ENCODE peak calls at places on chromosomes 11 and 22, in eight cellular contexts. One of them, this sample, is unnamed.

GRCh38 chr11:71286701-71287643 is 34.6 kb upstream of the SHANK2 start:
- DNase-seq in A549: peak
- DNase-seq in HCT116: no peak
- DNase-seq in endothelial cell of umbilical vein: no peak
- DNase-seq in K562: no peak
- DNase-seq in SK-N-SH: peak
- DNase-seq in WTC11: peak
- DNase-seq in H1: no peak
- DNase-seq in this sample: no peak

GRCh38 chr11:133522344-133522743 is 10.0 kb downstream of the OPCML start:
- DNase-seq in A549: no peak
- DNase-seq in HCT116: no peak
- DNase-seq in endothelial cell of umbilical vein: no peak
- DNase-seq in K562: no peak
- DNase-seq in SK-N-SH: no peak
- DNase-seq in WTC11: no peak
- DNase-seq in H1: no peak
- DNase-seq in this sample: no peak

GRCh38 chr11:19816040-19816439 is 103.4 kb downstream of the NAV2 start:
- DNase-seq in A549: no peak
- DNase-seq in HCT116: no peak
- DNase-seq in endothelial cell of umbilical vein: no peak
- DNase-seq in K562: no peak
- DNase-seq in SK-N-SH: no peak
- DNase-seq in WTC11: no peak
- DNase-seq in H1: no peak
- DNase-seq in this sample: no peak

GRCh38 chr22:49015993-49016908 is 811.4 kb downstream of the BRD1 start:
- DNase-seq in A549: no peak
- DNase-seq in HCT116: no peak
- DNase-seq in endothelial cell of umbilical vein: no peak
- DNase-seq in K562: no peak
- DNase-seq in SK-N-SH: peak
- DNase-seq in WTC11: no peak
- DNase-seq in H1: peak
- DNase-seq in this sample: no peak

GRCh38 chr11:61155312-61155711 is 5.9 kb downstream of the VPS37C start:
- DNase-seq in A549: no peak
- DNase-seq in HCT116: no peak
- DNase-seq in endothelial cell of umbilical vein: no peak
- DNase-seq in K562: no peak
- DNase-seq in SK-N-SH: no peak
- DNase-seq in WTC11: no peak
- DNase-seq in H1: no peak
- DNase-seq in this sample: no peak

GRCh38 chr22:46104170-46104880 is 46.0 kb upstream of the PPARA start:
- DNase-seq in A549: no peak
- DNase-seq in HCT116: no peak
- DNase-seq in endothelial cell of umbilical vein: no peak
- DNase-seq in K562: no peak
- DNase-seq in SK-N-SH: no peak
- DNase-seq in WTC11: no peak
- DNase-seq in H1: no peak
- DNase-seq in this sample: no peak

GRCh38 chr22:36617694-36618522 is 85.6 kb downstream of the CACNG2 start:
- DNase-seq in A549: no peak
- DNase-seq in HCT116: no peak
- DNase-seq in endothelial cell of umbilical vein: no peak
- DNase-seq in K562: no peak
- DNase-seq in SK-N-SH: no peak
- DNase-seq in WTC11: no peak
- DNase-seq in H1: no peak
- DNase-seq in this sample: no peak

GRCh38 chr11:35247428-35247827 is 108.5 kb downstream of the CD44 start:
- DNase-seq in A549: no peak
- DNase-seq in HCT116: no peak
- DNase-seq in endothelial cell of umbilical vein: no peak
- DNase-seq in K562: no peak
- DNase-seq in SK-N-SH: no peak
- DNase-seq in WTC11: no peak
- DNase-seq in H1: no peak
- DNase-seq in this sample: no peak

GRCh38 chr11:72661486-72661885 is 12.7 kb downstream of the PDE2A start:
- DNase-seq in A549: no peak
- DNase-seq in HCT116: no peak
- DNase-seq in endothelial cell of umbilical vein: no peak
- DNase-seq in K562: no peak
- DNase-seq in SK-N-SH: no peak
- DNase-seq in WTC11: no peak
- DNase-seq in H1: no peak
- DNase-seq in this sample: no peak

GRCh38 chr22:23306438-23306921 is 126.2 kb downstream of the BCR start:
- DNase-seq in A549: no peak
- DNase-seq in HCT116: no peak
- DNase-seq in endothelial cell of umbilical vein: peak
- DNase-seq in K562: no peak
- DNase-seq in SK-N-SH: no peak
- DNase-seq in WTC11: no peak
- DNase-seq in H1: no peak
- DNase-seq in this sample: no peak

GRCh38 chr11:6443269-6444003 is 2.6 kb upstream of the HPX start:
- DNase-seq in A549: peak
- DNase-seq in HCT116: no peak
- DNase-seq in endothelial cell of umbilical vein: peak
- DNase-seq in K562: peak
- DNase-seq in SK-N-SH: peak
- DNase-seq in WTC11: peak
- DNase-seq in H1: peak
- DNase-seq in this sample: peak

GRCh38 chr11:36564376-36565032 is 3.3 kb upstream of the RAG1 start:
- DNase-seq in A549: peak
- DNase-seq in HCT116: peak
- DNase-seq in endothelial cell of umbilical vein: peak
- DNase-seq in K562: peak
- DNase-seq in SK-N-SH: peak
- DNase-seq in WTC11: no peak
- DNase-seq in H1: peak
- DNase-seq in this sample: peak

GRCh38 chr11:46696212-46696558 is 4.2 kb downstream of the ARHGAP1 start:
- DNase-seq in A549: no peak
- DNase-seq in HCT116: no peak
- DNase-seq in endothelial cell of umbilical vein: no peak
- DNase-seq in K562: no peak
- DNase-seq in SK-N-SH: no peak
- DNase-seq in WTC11: no peak
- DNase-seq in H1: no peak
- DNase-seq in this sample: no peak

GRCh38 chr11:22536036-22536435 is 89.6 kb downstream of the FANCF start:
- DNase-seq in A549: no peak
- DNase-seq in HCT116: no peak
- DNase-seq in endothelial cell of umbilical vein: no peak
- DNase-seq in K562: no peak
- DNase-seq in SK-N-SH: no peak
- DNase-seq in WTC11: no peak
- DNase-seq in H1: no peak
- DNase-seq in this sample: no peak

GRCh38 chr22:40178417-40179409 is 988 bp downstream of the TNRC6B start:
- DNase-seq in A549: no peak
- DNase-seq in HCT116: no peak
- DNase-seq in endothelial cell of umbilical vein: peak
- DNase-seq in K562: no peak
- DNase-seq in SK-N-SH: peak
- DNase-seq in WTC11: no peak
- DNase-seq in H1: no peak
- DNase-seq in this sample: peak

GRCh38 chr11:111733655-111734088 is 32.5 kb downstream of the PPP2R1B start:
- DNase-seq in A549: no peak
- DNase-seq in HCT116: no peak
- DNase-seq in endothelial cell of umbilical vein: no peak
- DNase-seq in K562: no peak
- DNase-seq in SK-N-SH: no peak
- DNase-seq in WTC11: no peak
- DNase-seq in H1: no peak
- DNase-seq in this sample: no peak

GRCh38 chr11:111736191-111736590 is 30.0 kb downstream of the PPP2R1B start:
- DNase-seq in A549: no peak
- DNase-seq in HCT116: no peak
- DNase-seq in endothelial cell of umbilical vein: no peak
- DNase-seq in K562: no peak
- DNase-seq in SK-N-SH: no peak
- DNase-seq in WTC11: no peak
- DNase-seq in H1: no peak
- DNase-seq in this sample: no peak

GRCh38 chr11:111736621-111737055 is 29.6 kb downstream of the PPP2R1B start:
- DNase-seq in A549: no peak
- DNase-seq in HCT116: no peak
- DNase-seq in endothelial cell of umbilical vein: no peak
- DNase-seq in K562: no peak
- DNase-seq in SK-N-SH: no peak
- DNase-seq in WTC11: no peak
- DNase-seq in H1: no peak
- DNase-seq in this sample: no peak

GRCh38 chr11:111734383-111735261 is 31.6 kb downstream of the PPP2R1B start:
- DNase-seq in A549: no peak
- DNase-seq in HCT116: no peak
- DNase-seq in endothelial cell of umbilical vein: peak
- DNase-seq in K562: no peak
- DNase-seq in SK-N-SH: peak
- DNase-seq in WTC11: no peak
- DNase-seq in H1: no peak
- DNase-seq in this sample: no peak

DNA sequence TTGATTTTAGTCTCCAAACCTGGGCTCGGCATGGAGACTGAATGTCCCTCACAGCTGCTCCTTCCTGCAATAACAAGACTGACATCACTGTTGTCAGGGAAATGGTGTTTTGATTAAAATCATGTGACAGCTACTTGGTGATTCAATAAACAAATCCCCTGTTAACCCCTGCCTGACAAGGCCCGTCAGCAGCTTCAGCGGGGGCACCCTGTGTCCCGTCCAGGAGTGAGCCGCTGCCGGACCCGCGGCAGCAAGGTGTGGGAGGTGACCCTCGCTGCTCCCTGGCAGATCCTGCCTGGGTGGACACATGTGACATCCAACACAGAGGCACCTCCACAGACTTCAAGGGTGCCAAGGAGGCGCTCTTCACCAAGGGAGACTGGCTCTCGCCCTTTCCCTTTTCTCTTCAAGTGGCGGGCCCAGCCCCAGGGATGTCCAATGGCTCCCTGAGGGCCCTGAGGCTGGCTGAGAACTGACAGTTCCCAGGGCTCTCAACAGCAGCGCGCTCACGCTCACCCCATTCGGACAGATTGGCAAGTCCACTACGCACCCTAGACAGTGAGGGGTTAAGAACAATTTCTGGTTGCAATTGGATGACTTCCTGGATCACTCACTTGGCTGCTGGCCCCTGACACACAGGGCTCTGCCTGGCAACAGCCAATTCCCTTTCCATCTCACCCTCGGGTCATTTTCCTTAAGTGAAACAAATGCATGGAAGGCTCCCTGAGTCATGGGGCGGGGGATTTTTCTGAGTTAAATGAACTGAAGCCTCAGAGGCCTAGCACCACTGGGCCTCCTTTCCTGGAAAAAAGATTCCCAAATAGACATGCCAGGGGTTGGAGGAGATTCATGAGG is 30.7 kb downstream of the PPP2R1B start:
- DNase-seq in A549: peak
- DNase-seq in HCT116: no peak
- DNase-seq in endothelial cell of umbilical vein: peak
- DNase-seq in K562: no peak
- DNase-seq in SK-N-SH: peak
- DNase-seq in WTC11: no peak
- DNase-seq in H1: no peak
- DNase-seq in this sample: no peak
- TF ChIP-seq MAX in A549: no peak
- TF ChIP-seq MAX in HCT116: no peak
- TF ChIP-seq MAX in endothelial cell of umbilical vein: peak
- TF ChIP-seq MAX in K562: no peak
- TF ChIP-seq MAX in SK-N-SH: no peak
- TF ChIP-seq MAX in WTC11: no peak
- TF ChIP-seq MAX in H1: no peak
- TF ChIP-seq MAX in this sample: no peak

GRCh38 chr11:27718346-27718852 is 18.1 kb upstream of the BDNF start:
- DNase-seq in A549: peak
- DNase-seq in HCT116: peak
- DNase-seq in endothelial cell of umbilical vein: peak
- DNase-seq in K562: no peak
- DNase-seq in SK-N-SH: peak
- DNase-seq in WTC11: peak
- DNase-seq in H1: peak
- DNase-seq in this sample: no peak
- TF ChIP-seq MAX in A549: peak
- TF ChIP-seq MAX in HCT116: no peak
- TF ChIP-seq MAX in endothelial cell of umbilical vein: no peak
- TF ChIP-seq MAX in K562: no peak
- TF ChIP-seq MAX in SK-N-SH: peak
- TF ChIP-seq MAX in WTC11: no peak
- TF ChIP-seq MAX in H1: peak
- TF ChIP-seq MAX in this sample: no peak

DNA sequence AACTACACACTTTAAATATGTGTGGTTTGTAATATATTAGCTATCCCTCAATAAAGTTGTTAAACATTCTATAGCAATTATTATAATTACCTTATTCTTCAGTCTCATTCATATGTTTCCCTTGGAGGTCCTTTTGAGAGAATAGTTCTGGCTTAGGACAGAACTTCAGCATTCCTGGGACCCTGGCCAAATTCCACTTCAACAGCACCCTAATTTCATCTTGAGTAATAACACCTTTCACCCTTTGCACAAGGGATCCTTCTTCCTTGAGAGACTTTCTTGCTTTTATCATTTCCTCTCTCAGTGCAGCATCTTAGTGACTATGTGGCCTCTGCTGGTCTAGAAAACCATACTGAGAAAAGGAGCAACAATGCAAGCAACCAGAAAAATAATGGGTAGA is 255.9 kb downstream of the C11orf87 start:
- DNase-seq in A549: no peak
- DNase-seq in HCT116: no peak
- DNase-seq in endothelial cell of umbilical vein: no peak
- DNase-seq in K562: no peak
- DNase-seq in SK-N-SH: no peak
- DNase-seq in WTC11: no peak
- DNase-seq in H1: no peak
- DNase-seq in this sample: no peak
- TF ChIP-seq MAX in A549: no peak
- TF ChIP-seq MAX in HCT116: no peak
- TF ChIP-seq MAX in endothelial cell of umbilical vein: no peak
- TF ChIP-seq MAX in K562: no peak
- TF ChIP-seq MAX in SK-N-SH: no peak
- TF ChIP-seq MAX in WTC11: no peak
- TF ChIP-seq MAX in H1: no peak
- TF ChIP-seq MAX in this sample: no peak

DNA sequence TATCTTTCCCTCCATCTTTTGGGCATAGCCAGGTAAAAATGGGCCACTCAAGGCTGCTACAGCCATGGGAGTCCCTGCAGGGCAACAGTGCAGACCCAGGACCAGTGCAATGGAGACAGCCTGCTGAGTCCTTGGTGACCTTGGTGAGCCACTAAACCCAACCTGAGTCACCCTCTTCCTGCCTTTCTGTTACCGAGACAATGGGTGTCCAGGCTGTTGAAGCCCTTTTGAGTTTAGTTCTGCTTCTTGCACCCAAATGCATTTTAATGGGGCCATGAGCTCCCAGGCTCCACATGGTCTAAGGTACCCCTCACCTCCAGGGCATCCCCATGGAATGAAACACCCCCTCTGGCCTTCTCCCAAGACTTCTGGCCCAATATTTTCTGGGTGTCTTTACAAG is 874 bp upstream of the PLAAT4 start:
- DNase-seq in A549: no peak
- DNase-seq in HCT116: no peak
- DNase-seq in endothelial cell of umbilical vein: no peak
- DNase-seq in K562: peak
- DNase-seq in SK-N-SH: no peak
- DNase-seq in WTC11: no peak
- DNase-seq in H1: no peak
- DNase-seq in this sample: peak
- TF ChIP-seq MAX in A549: no peak
- TF ChIP-seq MAX in HCT116: no peak
- TF ChIP-seq MAX in endothelial cell of umbilical vein: no peak
- TF ChIP-seq MAX in K562: no peak
- TF ChIP-seq MAX in SK-N-SH: no peak
- TF ChIP-seq MAX in WTC11: no peak
- TF ChIP-seq MAX in H1: no peak
- TF ChIP-seq MAX in this sample: peak